ENCODE peak calls at places on chromosomes 6 and 20, in eight cellular contexts. B is PC-9, S is endothelial cell, Z is ascending aorta, A is ovary, M is psoas muscle, Q is left lung, J is endothelial cell of umbilical vein. K is an unnamed sample.

GRCh38 chr20:62040381-62040922 is 25.2 kb downstream of the TAF4 start:
- DNase-seq in Z (no peak), S (no peak), B (no peak), Q (peak; percentile 9), A (no peak), M (no peak), J (no peak), K (no peak)

GRCh38 chr20:54347216-54347833 is 128.1 kb upstream of the DOK5 start:
- DNase-seq in S (no peak), A (no peak), J (no peak), B (no peak), M (no peak), Q (no peak), Z (no peak), K (no peak)

GRCh38 chr6:5012531-5012930 is 8.7 kb upstream of the RPP40 start:
- DNase-seq in Q (no peak), B (no peak), J (peak; percentile 89), S (no peak), A (no peak), M (no peak), Z (no peak), K (no peak)

GRCh38 chr20:1369970-1370369 is 22.9 kb downstream of the FKBP1A start:
- DNase-seq in Z (no peak), Q (no peak), B (no peak), J (no peak), M (no peak), A (no peak), S (no peak), K (no peak)

GRCh38 chr6:1617466-1618304 is 8.0 kb downstream of the FOXC1 start:
- DNase-seq in J (peak; percentile 59), Q (no peak), S (no peak), A (no peak), B (no peak), Z (no peak), M (no peak), K (no peak)

GRCh38 chr6:158411998-158412397 is 99.7 kb downstream of the TULP4 start:
- DNase-seq in M (no peak), Q (no peak), A (no peak), J (no peak), B (peak; percentile 60), S (no peak), Z (no peak), K (no peak)

GRCh38 chr6:158892266-158892665 is 73.1 kb upstream of the EZR start:
- DNase-seq in M (no peak), A (no peak), Z (no peak), Q (no peak), B (no peak), J (no peak), S (no peak), K (no peak)

GRCh38 chr6:16273266-16273665 is 34.9 kb downstream of the GMPR start:
- DNase-seq in Z (no peak), A (no peak), B (no peak), S (no peak), M (no peak), Q (no peak), J (peak; percentile 15), K (no peak)

GRCh38 chr20:14049111-14049510 is 53.8 kb downstream of the MACROD2 start:
- DNase-seq in A (no peak), J (no peak), Q (no peak), M (no peak), S (no peak), Z (no peak), B (no peak), K (no peak)

GRCh38 chr20:48523191-48523757 is 304.5 kb downstream of the PREX1 start:
- DNase-seq in A (no peak), M (no peak), Z (no peak), B (peak; percentile 53), Q (no peak), J (peak; percentile 61), S (peak; percentile 70), K (no peak)

GRCh38 chr6:1821188-1822183 is 211.8 kb downstream of the FOXC1 start:
- DNase-seq in Q (no peak), A (no peak), S (peak; percentile 62), Z (no peak), M (no peak), B (no peak), J (peak; percentile 89), K (no peak)

GRCh38 chr20:16498526-16499140 is 74.6 kb downstream of the KIF16B start:
- DNase-seq in J (no peak), S (no peak), Z (no peak), Q (no peak), B (no peak), A (no peak), M (no peak), K (no peak)

GRCh38 chr6:10219510-10219909 is 195.4 kb downstream of the TFAP2A start:
- DNase-seq in Q (no peak), J (no peak), M (no peak), A (no peak), B (no peak), S (no peak), Z (no peak), K (no peak)

GRCh38 chr20:49868538-49868937 is 46.8 kb downstream of the SPATA2 start:
- DNase-seq in Q (no peak), A (no peak), Z (peak; percentile 58), B (no peak), M (no peak), J (no peak), S (no peak), K (no peak)

GRCh38 chr20:11229772-11230171 is 556.0 kb upstream of the JAG1 start:
- DNase-seq in Z (peak; percentile 91), B (peak; percentile 74), M (peak; percentile 30), Q (no peak), S (no peak), J (peak; percentile 90), A (peak; percentile 75), K (no peak)

GRCh38 chr6:16635291-16635809 is 125.9 kb downstream of the ATXN1 start:
- DNase-seq in S (no peak), M (no peak), B (no peak), J (no peak), Q (no peak), Z (no peak), A (no peak), K (no peak)

GRCh38 chr6:32198345-32198696 is 5.9 kb upstream of the GPSM3 start:
- DNase-seq in Z (no peak), B (no peak), M (no peak), Q (no peak), J (no peak), A (no peak), S (no peak), K (no peak)

GRCh38 chr6:167744681-167745659 is 81.7 kb upstream of the AFDN start:
- DNase-seq in M (no peak), Q (no peak), A (no peak), S (no peak), J (no peak), B (no peak), Z (no peak), K (no peak)

GRCh38 chr6:167739721-167740475 is 86.8 kb upstream of the AFDN start:
- DNase-seq in S (no peak), B (no peak), M (no peak), Z (no peak), Q (no peak), A (peak; percentile 29), J (no peak), K (no peak)

GRCh38 chr6:167746377-167747151 is 80.1 kb upstream of the AFDN start:
- DNase-seq in A (peak; percentile 28), S (no peak), Q (peak; percentile 69), M (no peak), J (no peak), B (no peak), Z (peak; percentile 34), K (no peak)

GRCh38 chr6:167745660-167746376 is 80.9 kb upstream of the AFDN start:
- DNase-seq in A (peak; percentile 40), Q (peak; percentile 72), S (no peak), Z (peak; percentile 55), B (no peak), J (no peak), M (peak; percentile 57), K (no peak)

GRCh38 chr6:167742719-167743303 is 83.9 kb upstream of the AFDN start:
- DNase-seq in M (no peak), A (no peak), S (no peak), B (no peak), Q (no peak), J (no peak), Z (no peak), K (peak; percentile 15)
- TF ChIP-seq CTCF in M (no peak), A (no peak), S (no peak), B (no peak), Q (no peak), J (no peak), Z (no peak), K (no peak)

DNA sequence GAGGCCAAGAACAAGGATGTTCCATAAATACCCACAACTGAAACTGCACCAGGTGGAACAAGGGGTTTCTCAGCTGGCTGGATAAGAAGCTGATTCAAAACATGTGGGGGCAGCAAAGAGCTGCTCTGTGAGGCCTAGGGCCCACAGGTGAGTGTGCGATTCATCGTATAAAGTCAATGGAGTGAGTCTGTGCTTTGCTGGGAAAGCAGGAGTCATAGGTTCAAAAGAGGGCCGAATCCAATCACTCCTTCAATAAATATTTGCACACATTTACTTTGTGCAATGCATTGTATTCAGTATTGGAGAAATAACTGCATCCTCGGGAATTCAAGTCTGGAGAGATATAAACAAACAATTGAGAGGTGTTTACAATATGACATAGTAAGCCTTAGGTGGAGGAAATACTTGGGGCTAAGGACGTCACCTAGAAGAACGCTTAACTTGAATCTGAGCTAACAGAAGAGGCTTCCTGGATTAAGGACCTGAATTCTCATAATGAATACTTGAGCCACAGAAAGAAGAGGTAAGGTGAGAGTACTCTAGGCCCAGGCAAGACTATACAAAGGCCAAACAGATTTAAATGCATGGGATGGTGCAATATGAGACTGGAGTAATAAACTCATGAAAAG is 83.7 kb upstream of the TMEM30A start:
- DNase-seq in M (no peak), S (peak; percentile 58), Q (no peak), J (peak; percentile 78), B (peak; percentile 24), Z (no peak), A (no peak), K (peak; percentile 26)
- TF ChIP-seq CTCF in M (peak; percentile 73), S (no peak), Q (peak; percentile 42), J (peak; percentile 37), B (peak; percentile 38), Z (no peak), A (no peak), K (peak; percentile 22)

GRCh38 chr6:38739532-38739931 is 24.4 kb downstream of the DNAH8 start:
- DNase-seq in Q (no peak), J (peak; percentile 15), B (no peak), A (no peak), S (no peak), M (no peak), Z (no peak), K (no peak)
- TF ChIP-seq CTCF in Q (peak; percentile 30), J (peak; percentile 6), B (no peak), A (no peak), S (peak; percentile 60), M (peak; percentile 14), Z (no peak), K (peak; percentile 36)

DNA sequence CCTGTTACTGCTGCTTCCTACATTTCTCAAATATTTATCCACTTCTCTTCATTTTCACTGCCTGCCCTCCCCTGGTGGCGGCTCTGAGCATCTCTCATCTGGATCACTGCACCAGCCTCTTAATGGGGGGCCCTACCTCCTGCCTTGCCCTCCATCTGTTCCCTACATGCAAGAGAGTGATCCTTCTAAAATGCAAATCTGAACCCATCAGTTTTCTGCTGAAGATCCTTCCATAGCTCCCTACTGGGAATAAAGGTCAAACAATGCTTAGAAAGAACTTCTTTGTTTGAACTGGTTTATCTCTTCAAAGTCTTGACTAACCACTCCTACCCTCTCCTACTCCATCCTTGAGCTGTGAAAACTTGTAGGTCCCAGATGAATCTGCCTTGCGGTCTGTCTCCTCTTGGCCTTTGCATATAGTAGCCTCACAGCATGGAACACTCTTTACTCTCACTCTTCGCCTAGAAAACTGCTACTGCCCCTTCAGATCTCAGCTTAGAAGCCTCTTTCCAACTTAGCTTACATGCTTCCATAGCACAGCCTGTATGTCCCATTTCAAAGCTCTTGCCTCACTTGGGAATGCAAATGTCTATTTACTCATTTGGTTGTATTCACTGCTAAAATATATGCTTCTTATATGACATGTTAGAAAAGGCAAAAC is 119.3 kb downstream of the QRSL1 start:
- DNase-seq in J (no peak), Q (no peak), S (no peak), B (no peak), A (no peak), M (no peak), Z (no peak), K (no peak)
- TF ChIP-seq CTCF in J (no peak), Q (no peak), S (peak; percentile 26), B (no peak), A (no peak), M (no peak), Z (no peak), K (no peak)

K was measured in activated CD8-positive, alpha-beta T cell treated with anti-CD3 and anti-CD28 coated beads for 36 hours.